ENCODE peak calls at places on chromosome 20, in four cellular contexts. B, K, T and J are unnamed samples.

GRCh38 chr20:45501600-45501999 is 13.8 kb downstream of the SPINT3 start:
- DNase-seq in T (no peak), K (no peak), B (no peak), J (no peak)

GRCh38 chr20:32806356-32806755 is 13.4 kb upstream of the MAPRE1 start:
- DNase-seq in T (no peak), K (no peak), B (no peak), J (no peak)

GRCh38 chr20:48771542-48771941 is 56.3 kb downstream of the PREX1 start:
- DNase-seq in K (no peak), T (no peak), B (no peak), J (no peak)

GRCh38 chr20:54382419-54382818 is 93.0 kb upstream of the DOK5 start:
- DNase-seq in T (no peak), K (no peak), B (no peak), J (no peak)

GRCh38 chr20:1800777-1801176 is 94.4 kb upstream of the SIRPA start:
- DNase-seq in T (no peak), K (no peak), B (no peak), J (peak; percentile 39)

GRCh38 chr20:48717095-48717958 is 110.5 kb downstream of the PREX1 start:
- DNase-seq in K (no peak), T (no peak), B (no peak), J (no peak)

GRCh38 chr20:44187054-44187762 is at the start of gene JPH2:
- DNase-seq in B (peak; percentile 77), K (no peak), T (no peak), J (no peak)

GRCh38 chr20:47334022-47334551 is 22.4 kb downstream of the ZMYND8 start:
- DNase-seq in B (no peak), K (peak; percentile 99), T (no peak), J (peak; percentile 96)

GRCh38 chr20:48308882-48309281 is 518.9 kb downstream of the PREX1 start:
- DNase-seq in B (no peak), K (no peak), T (no peak), J (no peak)

GRCh38 chr20:46752639-46753235 is 43.3 kb downstream of the SLC2A10 start:
- DNase-seq in T (no peak), B (peak; percentile 80), K (peak; percentile 63), J (peak; percentile 62)

GRCh38 chr20:33944914-33945313 is 48.8 kb upstream of the RALY start:
- DNase-seq in K (peak; percentile 39), T (no peak), B (no peak), J (no peak)

GRCh38 chr20:16346956-16347355 is 226.3 kb downstream of the KIF16B start:
- DNase-seq in T (no peak), B (no peak), K (no peak), J (no peak)

GRCh38 chr20:23133560-23133998 is 47.5 kb upstream of the CD93 start:
- DNase-seq in B (no peak), K (no peak), T (no peak), J (peak; percentile 27)

GRCh38 chr20:44931911-44932310 is 22.1 kb downstream of the PABPC1L start:
- DNase-seq in B (no peak), T (no peak), K (no peak), J (no peak)

GRCh38 chr20:17171750-17172149 is 55.1 kb upstream of the PCSK2 start:
- DNase-seq in T (no peak), B (no peak), K (no peak), J (no peak)

GRCh38 chr20:56174416-56174815 is 74.1 kb upstream of the MC3R start:
- DNase-seq in B (no peak), T (no peak), K (peak; percentile 18), J (no peak)

GRCh38 chr20:58731192-58731591 is 38.6 kb downstream of the NPEPL1 start:
- DNase-seq in B (no peak), K (no peak), T (no peak), J (no peak)
- H3K4me2 ChIP-seq in B (no peak overlapping the region), K (no peak overlapping the region), T (no peak overlapping the region), J (no peak overlapping the region)

DNA sequence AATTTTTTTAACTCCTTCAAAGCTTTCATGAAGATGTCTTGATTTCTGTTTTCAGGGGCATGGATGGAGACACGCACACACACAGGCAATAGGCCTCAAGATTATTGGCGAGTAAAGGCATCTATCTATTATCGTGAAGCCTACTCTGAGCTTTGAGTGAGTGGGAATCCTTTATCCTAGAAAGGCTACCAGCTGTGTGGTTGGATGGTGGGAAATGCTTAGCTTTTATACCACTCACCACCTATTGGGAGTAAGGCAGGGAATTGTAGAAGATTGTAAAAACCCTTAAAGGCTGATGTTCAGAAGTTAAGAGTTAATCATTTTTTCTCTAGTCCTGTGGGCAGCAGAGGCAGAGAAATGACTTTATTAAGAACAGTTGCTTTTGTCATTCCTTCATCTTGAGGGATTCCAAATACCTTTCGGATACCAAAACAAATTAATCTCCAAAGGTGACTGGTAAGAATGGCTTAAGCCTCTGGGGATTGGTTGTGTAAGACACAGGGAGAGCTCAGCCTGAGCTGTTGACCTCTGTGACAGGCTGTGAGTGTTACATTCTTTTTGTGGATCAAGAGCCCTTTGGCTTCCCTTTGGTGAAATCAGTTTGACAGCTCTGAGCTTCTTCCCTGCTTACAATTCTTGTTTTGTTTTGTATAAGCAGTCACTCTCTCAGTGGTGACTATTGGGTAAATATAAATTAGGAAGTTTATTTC is 33.6 kb downstream of the CTNNBL1 start:
- DNase-seq in T (no peak), K (peak; percentile 74), B (no peak), J (no peak)
- TF ChIP-seq POLR2AphosphoS5 in T (no peak), K (no peak), B (no peak), J (no peak)

DNA sequence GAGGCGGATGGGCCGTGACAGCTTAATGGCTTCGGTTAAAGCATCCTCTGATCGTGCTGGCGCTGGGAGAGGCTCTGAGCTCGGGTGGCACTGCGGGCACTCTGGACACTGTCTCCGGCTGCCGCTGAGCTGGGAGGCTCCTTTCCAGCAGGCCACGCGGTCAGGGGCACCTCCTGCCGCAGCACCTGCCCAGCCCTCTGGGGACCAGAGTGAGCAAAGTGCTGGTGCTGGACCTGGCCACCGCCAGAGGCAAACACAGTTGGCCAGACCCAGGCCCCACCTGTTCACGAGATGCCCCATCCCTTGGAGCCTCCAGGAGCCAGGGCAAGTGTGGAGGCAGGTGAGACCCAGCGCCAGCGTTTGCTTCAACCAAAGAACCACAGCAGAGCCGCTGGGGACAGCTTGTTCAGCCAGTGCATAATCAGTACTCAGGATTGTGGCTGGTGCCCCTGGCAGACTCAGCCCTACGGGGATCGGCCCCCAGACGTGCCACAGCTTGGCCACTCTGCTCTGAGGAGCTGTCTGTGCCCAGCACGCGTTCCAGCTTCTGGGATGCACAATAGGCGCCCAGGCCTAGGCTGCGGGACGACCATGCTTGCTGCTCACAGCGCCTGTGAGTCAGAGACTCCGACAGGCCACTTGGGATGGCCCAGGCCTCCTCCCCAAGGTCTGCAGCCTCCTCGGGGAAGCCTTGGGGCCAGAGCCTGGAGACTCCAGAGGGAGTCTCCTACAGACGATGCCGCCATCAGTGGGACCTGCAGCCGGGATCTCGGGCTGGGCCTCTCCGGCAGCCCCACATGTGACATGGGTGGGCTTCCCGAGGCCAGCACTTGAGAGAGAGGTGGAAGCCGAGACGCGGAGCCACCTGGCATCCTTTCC is 38.2 kb upstream of the SLCO4A1 start:
- DNase-seq in T (no peak), K (no peak), B (no peak), J (no peak)
- TF ChIP-seq POLR2A in T (no peak), K (no peak), B (no peak), J (no peak)

DNA sequence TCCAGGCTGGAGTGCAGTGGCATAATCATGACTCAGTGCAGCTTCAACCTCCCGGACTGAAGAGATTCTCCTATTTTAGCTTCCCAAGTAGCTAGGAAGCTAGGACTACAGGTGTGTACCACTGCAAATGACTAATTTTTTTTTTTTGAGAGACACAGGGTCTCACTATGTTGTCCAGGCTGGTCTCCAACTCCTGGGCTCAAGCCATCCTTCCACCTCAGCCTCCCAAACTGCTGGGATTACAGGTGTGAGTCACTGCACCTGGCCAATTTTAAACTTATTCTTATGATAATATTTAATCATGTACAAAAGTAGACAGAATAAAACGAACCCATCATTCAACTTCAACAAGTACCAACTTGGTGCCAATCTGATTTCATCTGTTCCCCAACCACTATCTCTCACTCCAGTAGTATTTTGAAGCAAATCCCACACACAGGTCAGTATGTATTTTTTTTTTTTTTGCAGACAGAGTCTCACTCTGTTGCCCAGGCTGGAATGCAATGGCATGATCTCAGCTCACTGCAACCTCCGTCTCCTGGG is 32.5 kb downstream of the BCL2L1 start:
- DNase-seq in B (no peak), K (no peak), T (no peak), J (no peak)
- H3K4me2 ChIP-seq in B (no peak overlapping the region), K (no peak overlapping the region), T (peak overlapping the region; percentile 22), J (no peak overlapping the region)

GRCh38 chr20:62391165-62392076 is 4.5 kb downstream of the RPS21 start:
- DNase-seq in K (no peak), T (no peak), B (no peak), J (no peak)

GRCh38 chr20:62389601-62390087 is 2.7 kb downstream of the RPS21 start:
- DNase-seq in T (no peak), B (no peak), K (no peak), J (no peak)

GRCh38 chr20:62388839-62389600 is 2.1 kb downstream of the RPS21 start:
- DNase-seq in K (no peak), T (no peak), B (no peak), J (no peak)

GRCh38 chr20:62392077-62392418 is 5.1 kb downstream of the RPS21 start:
- DNase-seq in K (no peak), T (no peak), B (no peak), J (no peak)

DNA sequence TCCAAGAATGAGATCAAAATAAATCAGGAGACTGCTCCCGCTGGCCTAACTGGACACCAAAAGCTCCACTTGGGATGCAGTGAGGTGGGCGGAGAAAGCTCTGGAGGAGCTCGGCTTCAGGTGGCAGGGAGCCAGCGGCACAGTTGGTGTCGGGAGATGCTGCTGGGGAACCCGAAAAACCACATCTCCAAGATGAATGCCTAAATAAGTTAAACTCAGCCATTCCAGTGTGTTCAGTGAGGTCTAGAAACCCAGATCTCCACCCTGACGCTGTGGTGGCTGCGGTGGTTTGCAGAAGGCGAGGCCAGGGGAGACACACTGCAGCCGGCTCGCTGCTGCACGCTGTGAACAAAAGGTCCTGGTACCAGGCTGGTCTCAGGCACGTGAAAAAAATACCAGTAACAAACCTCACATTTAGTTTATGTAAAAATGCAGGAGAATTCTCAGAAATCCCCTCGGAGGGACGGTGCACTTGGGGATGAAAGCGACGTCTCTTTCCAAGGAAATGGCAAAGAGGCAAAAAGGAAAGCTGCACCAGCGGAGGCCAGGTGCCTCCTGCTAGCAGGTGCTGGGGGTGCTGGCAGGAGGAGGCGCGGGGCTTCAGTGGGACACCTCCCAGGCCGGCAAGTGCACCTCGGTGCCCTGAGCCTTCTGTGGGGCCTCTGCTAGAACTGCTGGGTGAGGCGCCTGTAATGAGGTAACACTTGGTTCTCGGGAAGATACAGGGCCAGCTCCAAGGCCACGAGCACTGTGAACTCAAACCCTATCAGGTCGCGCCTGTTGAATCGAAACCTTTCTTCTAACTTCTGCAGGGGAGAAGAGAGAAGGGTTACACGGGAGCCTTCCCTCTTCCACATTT is 3.6 kb downstream of the RPS21 start:
- DNase-seq in B (no peak), K (no peak), T (no peak), J (no peak)
- TF ChIP-seq POLR2AphosphoS5 in B (no peak), K (no peak), T (no peak), J (no peak)

DNA sequence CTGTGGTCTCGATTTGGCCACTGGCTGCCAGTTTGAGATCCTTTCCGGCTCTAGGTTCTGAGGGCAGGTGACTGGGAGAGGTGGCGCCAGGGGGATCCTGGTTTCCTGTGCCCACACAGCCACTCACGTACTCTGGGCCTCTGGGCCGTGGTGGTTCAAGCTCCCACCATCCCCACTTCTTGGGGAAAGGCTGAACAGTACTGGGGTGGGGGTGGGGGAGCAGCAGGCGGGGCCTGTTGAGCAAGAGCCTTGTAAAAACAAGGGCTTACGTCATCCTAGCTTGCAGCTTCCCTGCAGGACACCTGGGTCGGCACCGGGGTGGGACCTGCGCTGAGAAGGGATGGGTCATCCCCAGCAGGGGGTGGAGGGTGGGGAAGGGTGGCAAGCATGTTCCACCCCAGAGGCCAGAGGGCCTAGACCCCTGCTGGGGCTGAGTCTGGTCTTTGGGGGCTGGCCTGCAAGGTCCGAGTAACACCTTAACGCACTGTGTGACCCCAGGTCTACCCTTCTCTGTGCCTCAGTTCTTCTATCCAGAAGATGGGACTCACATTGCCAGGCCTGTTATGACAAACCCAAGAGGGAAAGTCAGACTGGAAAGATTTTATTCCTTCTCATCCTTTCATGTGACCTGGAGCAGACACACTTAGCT is 3.1 kb upstream of the CEBPB start:
- DNase-seq in T (no peak), B (no peak), K (peak; percentile 77), J (no peak)
- TF ChIP-seq POLR2A in T (no peak), B (no peak), K (peak; percentile 43), J (no peak)